ENCODE peak calls at places on chromosomes 1 and 21, in five cellular contexts. M is kidney tubule cell; U is stimulated activated CD4-positive, alpha-beta T cell treated with anti-CD3 and anti-CD28 coated beads, TNF-alpha, amount 100 ng/mL, for 1 hour; L is fibroblast of lung; T is endothelial cell. E is an unnamed sample.

GRCh38 chr1:117321680-117322609 is 45.3 kb upstream of the MAN1A2 start:
- DNase-seq in U (no peak), L (no peak), T (no peak), M (no peak), E (peak)

GRCh38 chr21:25578070-25578961 is 29.0 kb downstream of the MRPL39 start:
- DNase-seq in T (no peak), U (no peak), M (no peak), L (peak), E (no peak)

GRCh38 chr1:184395370-184395769 is 8.5 kb downstream of the C1orf21 start:
- DNase-seq in L (no peak), U (no peak), M (no peak), T (no peak), E (no peak)

GRCh38 chr21:16372546-16372945 is 642.8 kb downstream of the USP25 start:
- DNase-seq in T (no peak), M (no peak), U (no peak), L (no peak), E (no peak)

GRCh38 chr1:13725714-13726175 is 25.8 kb downstream of the PRDM2 start:
- DNase-seq in M (peak), T (peak), U (no peak), L (peak), E (peak)

GRCh38 chr1:164834641-164835040 is 275.7 kb downstream of the PBX1 start:
- DNase-seq in T (no peak), M (no peak), L (peak), U (no peak), E (peak)

GRCh38 chr1:237386362-237387143 is 344.6 kb downstream of the RYR2 start:
- DNase-seq in L (peak), U (no peak), M (peak), T (no peak), E (peak)

GRCh38 chr1:19351858-19352257 is 39.7 kb downstream of the SLC66A1 start:
- DNase-seq in T (no peak), U (no peak), M (no peak), L (no peak), E (no peak)

GRCh38 chr1:182890927-182891610 is 51.9 kb downstream of the DHX9 start:
- DNase-seq in U (no peak), L (no peak), M (no peak), T (no peak), E (no peak)

GRCh38 chr1:27603320-27603961 is 503 bp downstream of the AHDC1 start:
- DNase-seq in T (peak), M (no peak), L (no peak), U (no peak), E (no peak)

GRCh38 chr1:104906141-104906540 is 1156.4 kb downstream of the AMY1C start:
- DNase-seq in M (no peak), L (no peak), T (no peak), U (no peak), E (peak)

GRCh38 chr1:215425135-215425534 is 142.0 kb upstream of the KCTD3 start:
- DNase-seq in T (no peak), L (no peak), U (no peak), M (no peak), E (no peak)

GRCh38 chr21:37758997-37759396 is 157.3 kb downstream of the KCNJ6 start:
- DNase-seq in L (peak), U (no peak), T (peak), M (peak), E (peak)

GRCh38 chr1:175572932-175573871 is 170.2 kb downstream of the TNR start:
- DNase-seq in M (no peak), L (no peak), T (no peak), U (no peak), E (peak)

E was measured in mesenchymal stem cell.